ENCODE peak calls at places on chromosome 1, in five cellular contexts. C, H, B, E and A are unnamed samples.
A peak's percentile ranks its signal among the peaks of the same experiment; 100 is the strongest.

GRCh38 chr1:206904423-206905142 is 7.3 kb downstream of the IL24 start:
- DNase-seq in C (no peak), H (no peak), B (no peak), E (no peak), A (no peak)

GRCh38 chr1:72186733-72187307 is 95.5 kb downstream of the NEGR1 start:
- DNase-seq in C (no peak), H (no peak), B (peak; percentile 2), E (peak; percentile 5), A (no peak)

GRCh38 chr1:48177257-48177656 is 45.3 kb upstream of the SLC5A9 start:
- DNase-seq in C (no peak), H (no peak), B (no peak), E (no peak), A (no peak)

GRCh38 chr1:6833804-6834203 is 48.5 kb downstream of the CAMTA1 start:
- DNase-seq in C (no peak), H (no peak), B (no peak), E (no peak), A (no peak)

GRCh38 chr1:240282061-240282830 is 190.6 kb downstream of the FMN2 start:
- DNase-seq in C (no peak), H (no peak), B (no peak), E (no peak), A (no peak)

GRCh38 chr1:178283409-178283808 is 189.5 kb downstream of the RASAL2 start:
- DNase-seq in C (no peak), H (no peak), B (no peak), E (no peak), A (no peak)

GRCh38 chr1:8239039-8239305 is 78.9 kb upstream of the SLC45A1 start:
- DNase-seq in C (no peak), H (no peak), B (peak; percentile 39), E (no peak), A (no peak)

GRCh38 chr1:65147424-65148177 is 402 bp upstream of the AK4 start:
- DNase-seq in C (no peak), H (no peak), B (peak; percentile 43), E (peak; percentile 49), A (no peak)

GRCh38 chr1:156910309-156910782 is 10.1 kb upstream of the LRRC71 start:
- DNase-seq in C (no peak), H (no peak), B (peak; percentile 19), E (peak; percentile 81), A (no peak)

GRCh38 chr1:187514110-187514509 is 685.4 kb downstream of the PLA2G4A start:
- DNase-seq in C (no peak), H (no peak), B (no peak), E (no peak), A (no peak)

GRCh38 chr1:176866011-176866410 is 298.5 kb downstream of the ASTN1 start:
- DNase-seq in C (no peak), H (no peak), B (no peak), E (no peak), A (no peak)

GRCh38 chr1:231091853-231092301 is 51.8 kb upstream of the FAM89A start:
- DNase-seq in C (no peak), H (no peak), B (peak; percentile 35), E (peak; percentile 53), A (no peak)

GRCh38 chr1:223363057-223363855 is 720 bp downstream of the SUSD4 start:
- DNase-seq in C (no peak), H (no peak), B (no peak), E (peak; percentile 28), A (no peak)

GRCh38 chr1:14190508-14190907 is 408.0 kb upstream of the KAZN start:
- DNase-seq in C (no peak), H (no peak), B (peak; percentile 35), E (no peak), A (peak; percentile 77)